ENCODE peak calls at places on chromosomes 7 and 10, in four cellular contexts. R, T, V and H are unnamed samples.

GRCh38 chr7:139456511-139456910 is 27.0 kb downstream of the KLRG2 start:
- DNase-seq in T (no peak), R (no peak), V (no peak), H (no peak)

GRCh38 chr7:2932761-2933251 is 88.7 kb upstream of the GNA12 start:
- DNase-seq in T (no peak), V (no peak), R (no peak), H (no peak)

GRCh38 chr10:125160856-125161569 is 650 bp upstream of the CTBP2 start:
- DNase-seq in R (peak), V (no peak), T (peak), H (peak)

GRCh38 chr7:7761340-7761973 is 43.0 kb upstream of the RPA3 start:
- DNase-seq in T (no peak), V (peak), R (peak), H (no peak)

GRCh38 chr7:144941127-144941526 is 105.3 kb upstream of the TPK1 start:
- DNase-seq in R (no peak), T (no peak), V (no peak), H (no peak)

GRCh38 chr7:16647435-16647960 is 1.5 kb downstream of the BZW2 start:
- DNase-seq in T (no peak), V (no peak), R (peak), H (no peak)

GRCh38 chr10:77350711-77351119 is 286.9 kb downstream of the KCNMA1 start:
- DNase-seq in R (peak), T (no peak), V (no peak), H (peak)

GRCh38 chr10:103745264-103746247 is 109.8 kb downstream of the SH3PXD2A start:
- DNase-seq in T (no peak), V (peak), R (no peak), H (no peak)

GRCh38 chr10:43186150-43186549 is 47.9 kb downstream of the CSGALNACT2 start:
- DNase-seq in T (no peak), R (peak), V (no peak), H (no peak)

GRCh38 chr7:104795616-104796398 is 218.2 kb upstream of the KMT2E start:
- DNase-seq in R (no peak), V (no peak), T (no peak), H (no peak)

GRCh38 chr7:68800316-68800715 is 798.0 kb upstream of the AUTS2 start:
- DNase-seq in V (no peak), T (no peak), R (no peak), H (no peak)

GRCh38 chr7:155058861-155059355 is 11.2 kb upstream of the HTR5A start:
- DNase-seq in R (no peak), V (no peak), T (no peak), H (no peak)

GRCh38 chr7:67610897-67611296 is 614.3 kb downstream of the TYW1 start:
- DNase-seq in V (no peak), T (no peak), R (no peak), H (no peak)

GRCh38 chr7:46786221-46786951 is 795.5 kb downstream of the TNS3 start:
- DNase-seq in R (no peak), V (no peak), T (no peak), H (no peak)

GRCh38 chr10:112960151-112960681 is 10.2 kb downstream of the TCF7L2 start:
- DNase-seq in T (no peak), V (no peak), R (no peak), H (no peak)

GRCh38 chr10:61024801-61025201 is 80.8 kb upstream of the RHOBTB1 start:
- DNase-seq in R (peak), V (no peak), T (no peak), H (no peak)

GRCh38 chr7:36775673-36776072 is 51.4 kb upstream of the AOAH start:
- DNase-seq in V (no peak), T (no peak), R (no peak), H (no peak)

GRCh38 chr10:118563373-118563890 is 32.0 kb downstream of the PRLHR start:
- DNase-seq in T (no peak), R (no peak), V (no peak), H (no peak)

GRCh38 chr7:12094365-12094921 is 116.7 kb upstream of the TMEM106B start:
- DNase-seq in V (no peak), R (no peak), T (no peak), H (no peak)

GRCh38 chr7:129607471-129608120 is 3.9 kb upstream of the NRF1 start:
- DNase-seq in R (peak), V (peak), T (no peak), H (no peak)

GRCh38 chr10:35579726-35580420 is 25.3 kb upstream of the GJD4 start:
- DNase-seq in R (no peak), V (no peak), T (peak), H (no peak)

GRCh38 chr7:112084506-112084905 is 121.7 kb downstream of the DOCK4 start:
- DNase-seq in V (no peak), R (peak), T (no peak), H (peak)

GRCh38 chr7:121002-121401 is 71.4 kb upstream of the FAM20C start:
- DNase-seq in T (no peak), R (no peak), V (no peak), H (no peak)

GRCh38 chr7:25663877-25664276 is 435.6 kb upstream of the NPVF start:
- DNase-seq in T (no peak), V (no peak), R (peak), H (no peak)

GRCh38 chr7:664402-664775 is 62.1 kb upstream of the DNAAF5 start:
- DNase-seq in R (no peak), V (no peak), T (no peak), H (no peak)

GRCh38 chr10:122460891-122461293 is 461 bp upstream of the HTRA1 start:
- DNase-seq in T (no peak), V (no peak), R (no peak), H (no peak)

GRCh38 chr10:31808258-31809218 is 120.1 kb downstream of the ARHGAP12 start:
- DNase-seq in V (peak), T (no peak), R (peak), H (no peak)

GRCh38 chr7:136103545-136104268 is 126.5 kb upstream of the MTPN start:
- DNase-seq in T (no peak), R (no peak), V (no peak), H (no peak)

GRCh38 chr7:18520450-18521235 is 25.1 kb downstream of the HDAC9 start:
- DNase-seq in R (peak), T (no peak), V (no peak), H (no peak)

GRCh38 chr10:17140386-17140761 is 10.8 kb upstream of the CUBN start:
- DNase-seq in V (no peak), R (no peak), T (no peak), H (no peak)

GRCh38 chr7:44881610-44882009 is 3.7 kb downstream of the PURB start:
- DNase-seq in R (peak), T (no peak), V (no peak), H (no peak)

GRCh38 chr7:64875258-64875657 is 27.8 kb upstream of the ZNF273 start:
- DNase-seq in V (no peak), R (no peak), T (no peak), H (peak)

GRCh38 chr7:82015751-82016150 is 245.9 kb upstream of the HGF start:
- DNase-seq in V (no peak), R (peak), T (no peak), H (no peak)

GRCh38 chr10:75547391-75548298 is 116.2 kb downstream of the LRMDA start:
- DNase-seq in V (no peak), R (peak), T (no peak), H (no peak)

GRCh38 chr10:72712136-72712535 is 20.2 kb downstream of the MCU start:
- DNase-seq in R (no peak), V (no peak), T (no peak), H (no peak)
- H3K27ac ChIP-seq in R (no peak), V (no peak), T (no peak), H (no peak)

GRCh38 chr10:13779748-13780147 is 193.0 kb downstream of the PRPF18 start:
- DNase-seq in T (no peak), V (no peak), R (no peak), H (no peak)
- H3K27ac ChIP-seq in T (no peak), V (no peak), R (no peak), H (no peak)

GRCh38 chr10:88990528-88991160 is at the start of gene FAS:
- DNase-seq in V (peak), R (peak), T (peak), H (peak)
- H3K27ac ChIP-seq in V (peak), R (peak), T (peak), H (peak)

DNA sequence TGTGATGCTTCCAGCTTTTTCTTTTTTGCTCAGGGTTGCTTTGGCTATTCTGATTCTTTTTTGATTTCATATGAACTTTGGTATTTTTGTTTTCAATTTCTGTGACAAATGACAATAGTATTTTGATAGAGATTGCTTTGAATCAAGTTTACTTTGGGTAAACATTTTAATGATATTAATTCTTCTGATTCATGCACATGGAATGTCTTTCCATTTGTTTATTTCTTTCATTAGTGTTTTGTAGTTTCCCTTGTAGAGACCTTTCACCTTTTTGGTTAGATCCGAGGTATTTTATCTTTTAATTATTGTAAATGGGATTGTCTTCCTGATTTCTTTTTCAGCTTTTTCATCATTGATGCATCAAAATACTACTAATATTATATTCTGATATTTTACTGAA is 93.2 kb downstream of the LANCL2 start:
- DNase-seq in R (no peak), T (no peak), V (no peak), H (no peak)
- H3K27ac ChIP-seq in R (no peak), T (no peak), V (no peak), H (no peak)

GRCh38 chr10:29473087-29473356 is 161.7 kb downstream of the SVIL start:
- DNase-seq in V (no peak), R (no peak), T (no peak), H (no peak)

GRCh38 chr10:29473411-29474100 is 161.2 kb downstream of the SVIL start:
- DNase-seq in R (no peak), T (no peak), V (no peak), H (no peak)

GRCh38 chr10:29470843-29471482 is 163.8 kb downstream of the SVIL start:
- DNase-seq in V (no peak), T (no peak), R (no peak), H (no peak)

GRCh38 chr10:29471483-29471859 is 163.3 kb downstream of the SVIL start:
- DNase-seq in V (no peak), R (peak), T (no peak), H (no peak)

DNA sequence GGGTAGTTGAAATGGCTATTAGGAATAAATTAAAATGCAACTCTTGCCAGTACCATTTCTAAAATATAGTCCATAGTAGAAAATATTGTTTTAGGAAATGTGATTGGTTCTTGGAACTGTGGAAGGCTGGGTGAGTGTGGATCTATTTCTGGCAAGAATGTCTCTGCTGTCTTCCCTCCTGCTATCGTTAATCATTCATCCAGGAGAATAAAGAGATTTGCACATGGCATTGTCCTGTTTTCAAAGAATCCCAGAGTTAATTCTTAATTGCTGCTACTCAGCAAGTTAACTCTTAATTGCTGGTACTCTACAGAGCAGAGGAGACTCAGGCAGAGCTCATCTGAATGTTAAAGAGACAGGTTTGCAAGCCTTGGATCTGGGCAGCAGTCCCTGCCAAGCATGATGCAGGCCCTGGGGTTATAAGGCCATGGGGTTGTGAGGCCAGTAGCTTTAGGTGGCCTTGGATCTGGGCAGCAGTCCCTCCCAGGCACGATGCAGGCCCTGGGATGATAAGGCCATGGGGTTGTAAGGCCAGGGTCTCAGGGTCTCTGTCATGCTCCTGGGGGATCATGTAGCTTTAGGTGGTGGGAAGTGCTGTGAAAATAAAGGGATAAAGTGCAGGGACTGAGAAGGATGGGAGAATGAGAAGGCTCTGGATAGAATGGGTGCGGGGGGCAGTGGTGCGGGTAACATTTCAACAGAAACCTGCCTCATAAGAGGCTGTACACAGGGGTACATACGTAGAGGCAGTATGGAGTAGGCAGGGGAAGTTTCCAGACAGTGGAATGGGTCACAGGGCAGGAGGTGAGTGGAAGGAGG is 162.3 kb downstream of the SVIL start:
- DNase-seq in T (no peak), V (no peak), R (no peak), H (no peak)
- H3K27ac ChIP-seq in T (no peak), V (no peak), R (no peak), H (no peak)